ENCODE peak calls at places on chromosomes 3 and 15, in seven cellular contexts. One of them, this sample, is unnamed.
A peak's percentile ranks its signal among the peaks of the same experiment; 100 is the strongest.

GRCh38 chr15:31081568-31082250 is 19.8 kb downstream of the TRPM1 start:
- DNase-seq in cardiac fibroblast: no peak
- DNase-seq in NCI-H1092: no peak
- DNase-seq in kidney tubule cell: peak; percentile 74
- DNase-seq in iPS DF 6.9: no peak
- DNase-seq in GM23248: peak; percentile 32
- DNase-seq in stimulated activated CD4-positive, alpha-beta T cell treated with anti-CD3 and anti-CD28 coated beads, Interleukin-12 subunit alpha, Interleukin-12 subunit beta, amount 100 ng/mL, for 48 hours: no peak
- DNase-seq in this sample: no peak

GRCh38 chr15:58771621-58772235 is 626 bp downstream of the MINDY2 start:
- DNase-seq in kidney tubule cell: peak; percentile 52
- DNase-seq in iPS DF 6.9: no peak
- DNase-seq in cardiac fibroblast: peak; percentile 12
- DNase-seq in NCI-H1092: no peak
- DNase-seq in GM23248: peak; percentile 58
- DNase-seq in stimulated activated CD4-positive, alpha-beta T cell treated with anti-CD3 and anti-CD28 coated beads, Interleukin-12 subunit alpha, Interleukin-12 subunit beta, amount 100 ng/mL, for 48 hours: no peak
- DNase-seq in this sample: peak; percentile 19

GRCh38 chr15:31212956-31213694 is 111.6 kb upstream of the TRPM1 start:
- DNase-seq in iPS DF 6.9: no peak
- DNase-seq in GM23248: no peak
- DNase-seq in cardiac fibroblast: no peak
- DNase-seq in kidney tubule cell: no peak
- DNase-seq in NCI-H1092: no peak
- DNase-seq in stimulated activated CD4-positive, alpha-beta T cell treated with anti-CD3 and anti-CD28 coated beads, Interleukin-12 subunit alpha, Interleukin-12 subunit beta, amount 100 ng/mL, for 48 hours: no peak
- DNase-seq in this sample: no peak

GRCh38 chr3:30518201-30518864 is 88.1 kb upstream of the TGFBR2 start:
- DNase-seq in stimulated activated CD4-positive, alpha-beta T cell treated with anti-CD3 and anti-CD28 coated beads, Interleukin-12 subunit alpha, Interleukin-12 subunit beta, amount 100 ng/mL, for 48 hours: no peak
- DNase-seq in NCI-H1092: peak; percentile 66
- DNase-seq in GM23248: no peak
- DNase-seq in kidney tubule cell: no peak
- DNase-seq in cardiac fibroblast: peak; percentile 97
- DNase-seq in iPS DF 6.9: no peak
- DNase-seq in this sample: peak; percentile 21

GRCh38 chr15:75712668-75713337 is at the start of gene CSPG4:
- DNase-seq in stimulated activated CD4-positive, alpha-beta T cell treated with anti-CD3 and anti-CD28 coated beads, Interleukin-12 subunit alpha, Interleukin-12 subunit beta, amount 100 ng/mL, for 48 hours: no peak
- DNase-seq in kidney tubule cell: no peak
- DNase-seq in NCI-H1092: no peak
- DNase-seq in iPS DF 6.9: no peak
- DNase-seq in cardiac fibroblast: peak; percentile 74
- DNase-seq in GM23248: peak; percentile 90
- DNase-seq in this sample: peak; percentile 32

GRCh38 chr3:188458761-188459160 is 304.8 kb downstream of the LPP start:
- DNase-seq in NCI-H1092: no peak
- DNase-seq in cardiac fibroblast: no peak
- DNase-seq in kidney tubule cell: no peak
- DNase-seq in stimulated activated CD4-positive, alpha-beta T cell treated with anti-CD3 and anti-CD28 coated beads, Interleukin-12 subunit alpha, Interleukin-12 subunit beta, amount 100 ng/mL, for 48 hours: no peak
- DNase-seq in iPS DF 6.9: no peak
- DNase-seq in GM23248: no peak
- DNase-seq in this sample: no peak

GRCh38 chr15:52636459-52636858 is 42.7 kb downstream of the ATOSA start:
- DNase-seq in GM23248: no peak
- DNase-seq in iPS DF 6.9: no peak
- DNase-seq in stimulated activated CD4-positive, alpha-beta T cell treated with anti-CD3 and anti-CD28 coated beads, Interleukin-12 subunit alpha, Interleukin-12 subunit beta, amount 100 ng/mL, for 48 hours: no peak
- DNase-seq in cardiac fibroblast: no peak
- DNase-seq in NCI-H1092: no peak
- DNase-seq in kidney tubule cell: no peak
- DNase-seq in this sample: no peak

GRCh38 chr3:119240101-119240581 is 537 bp downstream of the B4GALT4 start:
- DNase-seq in kidney tubule cell: peak; percentile 31
- DNase-seq in iPS DF 6.9: no peak
- DNase-seq in NCI-H1092: no peak
- DNase-seq in GM23248: peak; percentile 39
- DNase-seq in cardiac fibroblast: no peak
- DNase-seq in stimulated activated CD4-positive, alpha-beta T cell treated with anti-CD3 and anti-CD28 coated beads, Interleukin-12 subunit alpha, Interleukin-12 subunit beta, amount 100 ng/mL, for 48 hours: no peak
- DNase-seq in this sample: no peak

GRCh38 chr3:138412821-138413531 is 21.4 kb upstream of the ESYT3 start:
- DNase-seq in GM23248: peak; percentile 88
- DNase-seq in iPS DF 6.9: no peak
- DNase-seq in stimulated activated CD4-positive, alpha-beta T cell treated with anti-CD3 and anti-CD28 coated beads, Interleukin-12 subunit alpha, Interleukin-12 subunit beta, amount 100 ng/mL, for 48 hours: no peak
- DNase-seq in cardiac fibroblast: peak; percentile 8
- DNase-seq in NCI-H1092: no peak
- DNase-seq in kidney tubule cell: peak; percentile 78
- DNase-seq in this sample: no peak

GRCh38 chr3:142022381-142022780 is 127.0 kb downstream of the TFDP2 start:
- DNase-seq in GM23248: peak; percentile 29
- DNase-seq in cardiac fibroblast: peak; percentile 41
- DNase-seq in stimulated activated CD4-positive, alpha-beta T cell treated with anti-CD3 and anti-CD28 coated beads, Interleukin-12 subunit alpha, Interleukin-12 subunit beta, amount 100 ng/mL, for 48 hours: no peak
- DNase-seq in iPS DF 6.9: no peak
- DNase-seq in kidney tubule cell: peak; percentile 51
- DNase-seq in NCI-H1092: no peak
- DNase-seq in this sample: no peak

GRCh38 chr15:45146405-45146804 is 16.6 kb downstream of the DUOX1 start:
- DNase-seq in NCI-H1092: no peak
- DNase-seq in stimulated activated CD4-positive, alpha-beta T cell treated with anti-CD3 and anti-CD28 coated beads, Interleukin-12 subunit alpha, Interleukin-12 subunit beta, amount 100 ng/mL, for 48 hours: no peak
- DNase-seq in kidney tubule cell: peak; percentile 37
- DNase-seq in cardiac fibroblast: no peak
- DNase-seq in iPS DF 6.9: no peak
- DNase-seq in GM23248: peak; percentile 26
- DNase-seq in this sample: no peak

GRCh38 chr3:112333002-112333385 is at the start of gene CD200:
- DNase-seq in NCI-H1092: peak; percentile 81
- DNase-seq in GM23248: peak; percentile 46
- DNase-seq in cardiac fibroblast: peak; percentile 77
- DNase-seq in stimulated activated CD4-positive, alpha-beta T cell treated with anti-CD3 and anti-CD28 coated beads, Interleukin-12 subunit alpha, Interleukin-12 subunit beta, amount 100 ng/mL, for 48 hours: peak; percentile 42
- DNase-seq in kidney tubule cell: peak; percentile 63
- DNase-seq in iPS DF 6.9: no peak
- DNase-seq in this sample: peak; percentile 59

GRCh38 chr15:29089731-29090616 is 179.6 kb downstream of the NSMCE3 start:
- DNase-seq in cardiac fibroblast: peak; percentile 9
- DNase-seq in GM23248: no peak
- DNase-seq in stimulated activated CD4-positive, alpha-beta T cell treated with anti-CD3 and anti-CD28 coated beads, Interleukin-12 subunit alpha, Interleukin-12 subunit beta, amount 100 ng/mL, for 48 hours: no peak
- DNase-seq in NCI-H1092: no peak
- DNase-seq in kidney tubule cell: no peak
- DNase-seq in iPS DF 6.9: no peak
- DNase-seq in this sample: no peak

This sample was measured in NCI-H226.